ENCODE peak calls at places on chromosomes 3 and 15, in seven cellular contexts. B, J, D, Z, X, C and A are unnamed samples.

GRCh38 chr15:82805994-82806406 is at the start of gene FSD2:
- DNase-seq in B (no peak), J (no peak), D (peak), Z (no peak), X (no peak), C (peak), A (peak)

GRCh38 chr3:152376351-152377183 is 107.8 kb downstream of the MBNL1 start:
- DNase-seq in B (no peak), J (peak), D (peak), Z (no peak), X (no peak), C (peak), A (peak)

GRCh38 chr3:140186421-140186920 is 251.5 kb downstream of the CLSTN2 start:
- DNase-seq in B (no peak), J (peak), D (no peak), Z (peak), X (peak), C (no peak), A (no peak)

GRCh38 chr3:127158614-127159221 is 34.2 kb upstream of the PRR23E start:
- DNase-seq in B (peak), J (no peak), D (no peak), Z (no peak), X (no peak), C (no peak), A (no peak)

GRCh38 chr3:56800373-56801150 is 1.2 kb downstream of the ARHGEF3 start:
- DNase-seq in B (no peak), J (no peak), D (peak), Z (no peak), X (no peak), C (peak), A (peak)

GRCh38 chr3:129481783-129482332 is 41.8 kb downstream of the IFT122 start:
- DNase-seq in B (no peak), J (no peak), D (no peak), Z (no peak), X (no peak), C (no peak), A (no peak)

GRCh38 chr3:128502712-128503111 is 9.7 kb upstream of the GATA2 start:
- DNase-seq in B (no peak), J (no peak), D (no peak), Z (no peak), X (no peak), C (no peak), A (no peak)

GRCh38 chr3:83003917-83004316 is 1242.5 kb upstream of the GBE1 start:
- DNase-seq in B (no peak), J (no peak), D (no peak), Z (no peak), X (no peak), C (no peak), A (no peak)

GRCh38 chr3:165854696-165855095 is 17.5 kb upstream of the BCHE start:
- DNase-seq in B (no peak), J (no peak), D (peak), Z (no peak), X (no peak), C (peak), A (peak)

GRCh38 chr3:71896751-71897150 is 111.8 kb upstream of the PROK2 start:
- DNase-seq in B (no peak), J (no peak), D (no peak), Z (no peak), X (no peak), C (no peak), A (no peak)

GRCh38 chr3:122572940-122573412 is 4.5 kb upstream of the PARP15 start:
- DNase-seq in B (no peak), J (peak), D (peak), Z (peak), X (peak), C (peak), A (no peak)

GRCh38 chr3:48064292-48064829 is 48.1 kb upstream of the MAP4 start:
- DNase-seq in B (no peak), J (peak), D (no peak), Z (no peak), X (no peak), C (no peak), A (no peak)

GRCh38 chr3:163273694-163274093 is 1777.1 kb downstream of the OTOL1 start:
- DNase-seq in B (no peak), J (no peak), D (no peak), Z (no peak), X (no peak), C (no peak), A (no peak)

DNA sequence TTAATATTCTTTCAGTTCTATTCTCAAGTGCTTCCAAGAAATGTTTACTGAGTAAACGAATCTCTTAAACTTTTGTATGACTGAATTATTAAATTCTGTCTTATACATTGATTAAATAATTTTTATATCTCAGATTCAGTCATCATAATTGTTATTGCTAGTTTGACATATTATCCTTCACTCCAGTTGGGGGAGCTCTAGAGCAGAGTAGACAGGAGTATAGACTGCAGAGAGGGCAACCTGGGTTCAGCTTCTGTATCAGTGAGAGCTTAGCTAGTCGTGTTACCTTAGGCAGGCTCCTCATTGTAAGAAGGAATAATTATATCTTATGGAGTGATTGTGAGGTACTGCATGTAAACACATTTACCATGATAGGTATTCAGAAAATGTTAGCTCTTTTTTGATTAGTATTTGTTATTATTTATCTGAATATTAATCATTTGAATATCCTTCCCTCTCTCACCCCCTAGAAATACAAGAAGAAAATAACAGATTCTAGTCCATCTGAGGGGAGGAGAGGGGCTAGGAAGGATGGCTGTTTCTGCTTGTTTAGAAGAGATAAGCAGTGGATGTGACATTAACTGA is 31.0 kb upstream of the ZCWPW2 start:
- DNase-seq in B (no peak), J (peak), D (peak), Z (peak), X (no peak), C (peak), A (peak)
- TF ChIP-seq CTCF in B (no peak), J (peak), D (peak), Z (peak), X (peak), C (peak), A (peak)

DNA sequence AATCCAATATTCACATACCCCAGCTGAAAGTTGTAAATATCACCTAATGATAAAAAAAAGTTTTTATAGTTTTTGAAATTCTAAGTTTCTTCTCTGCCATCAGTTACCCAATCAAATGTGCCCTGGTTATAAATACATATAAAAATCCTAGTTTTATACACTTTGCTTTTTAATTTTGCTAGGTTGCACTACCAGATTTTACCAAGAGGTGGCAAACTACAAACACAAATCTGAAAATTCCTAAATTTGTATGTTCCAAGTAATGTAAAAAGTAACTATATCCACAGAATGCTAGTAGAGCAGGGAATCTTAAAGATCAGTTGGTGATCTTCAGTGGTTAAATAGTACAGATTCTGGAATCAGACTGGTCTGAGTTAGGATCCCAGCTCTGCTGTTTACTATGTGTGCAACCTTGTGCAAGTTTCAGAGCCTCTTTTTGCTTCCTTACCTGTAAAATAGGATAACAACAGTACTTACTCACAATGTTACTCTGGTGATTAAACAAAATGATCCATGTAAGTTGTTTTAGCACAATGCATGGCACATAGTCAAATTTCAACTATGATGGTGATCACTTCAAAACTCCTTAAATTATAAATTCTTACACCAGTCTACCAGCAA is 11.0 kb downstream of the TRPM7 start:
- DNase-seq in B (no peak), J (peak), D (no peak), Z (no peak), X (no peak), C (no peak), A (no peak)
- TF ChIP-seq CTCF in B (peak), J (peak), D (peak), Z (peak), X (peak), C (peak), A (peak)

DNA sequence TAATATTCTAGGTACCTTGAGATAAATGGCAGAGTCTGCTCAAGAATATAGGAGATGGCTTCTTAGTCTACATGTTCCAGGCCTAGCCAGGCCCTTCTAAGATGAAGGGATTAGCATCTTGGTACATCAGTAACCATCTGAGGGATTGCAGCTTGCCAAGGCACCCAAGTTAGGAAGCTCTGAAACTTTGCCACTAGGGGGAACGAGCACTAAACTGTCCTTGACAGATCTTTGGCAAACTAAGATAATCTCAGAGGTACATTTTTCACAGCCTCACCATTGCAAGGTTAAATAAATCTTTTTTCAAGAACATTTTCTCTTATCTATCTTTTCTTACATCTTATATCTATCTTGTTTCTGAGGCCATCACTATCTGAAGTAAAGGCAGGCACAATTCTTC is 351.2 kb downstream of the RAP2B start:
- DNase-seq in B (no peak), J (no peak), D (no peak), Z (no peak), X (no peak), C (no peak), A (no peak)
- TF ChIP-seq CTCF in B (no peak), J (peak), D (no peak), Z (no peak), X (peak), C (no peak), A (no peak)

DNA sequence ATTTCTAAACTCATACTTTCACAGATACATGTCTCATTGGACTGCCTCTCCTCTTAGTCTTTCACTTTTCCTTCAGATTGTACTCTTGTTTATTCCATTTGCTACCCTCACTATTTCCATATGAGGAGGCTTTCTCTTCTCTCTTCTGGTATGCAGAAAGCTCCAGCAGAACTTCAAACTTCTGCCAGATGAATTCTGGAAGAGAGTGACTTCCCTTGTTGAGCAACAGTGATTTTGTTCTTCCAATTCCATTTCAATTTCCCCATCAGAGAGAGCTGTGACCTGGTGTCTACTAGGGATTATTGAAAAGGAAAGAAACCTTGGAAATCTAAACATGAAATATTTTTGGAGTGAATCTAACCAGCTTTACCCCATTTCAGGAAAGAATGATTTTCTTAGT is 523.2 kb upstream of the ZNF717 start:
- DNase-seq in B (no peak), J (peak), D (no peak), Z (no peak), X (no peak), C (no peak), A (no peak)
- TF ChIP-seq CTCF in B (no peak), J (no peak), D (no peak), Z (no peak), X (no peak), C (no peak), A (no peak)

GRCh38 chr15:63118854-63119253 is 2.8 kb upstream of the LACTB start:
- DNase-seq in B (no peak), J (no peak), D (no peak), Z (no peak), X (no peak), C (no peak), A (no peak)

GRCh38 chr15:63126726-63127125 is 5.1 kb downstream of the LACTB start:
- DNase-seq in B (no peak), J (no peak), D (no peak), Z (no peak), X (no peak), C (no peak), A (no peak)

GRCh38 chr15:63124506-63124905 is 2.8 kb downstream of the LACTB start:
- DNase-seq in B (no peak), J (no peak), D (no peak), Z (no peak), X (no peak), C (no peak), A (no peak)

GRCh38 chr15:63121382-63122001 is at the start of gene LACTB:
- DNase-seq in B (peak), J (peak), D (peak), Z (peak), X (peak), C (peak), A (peak)

DNA sequence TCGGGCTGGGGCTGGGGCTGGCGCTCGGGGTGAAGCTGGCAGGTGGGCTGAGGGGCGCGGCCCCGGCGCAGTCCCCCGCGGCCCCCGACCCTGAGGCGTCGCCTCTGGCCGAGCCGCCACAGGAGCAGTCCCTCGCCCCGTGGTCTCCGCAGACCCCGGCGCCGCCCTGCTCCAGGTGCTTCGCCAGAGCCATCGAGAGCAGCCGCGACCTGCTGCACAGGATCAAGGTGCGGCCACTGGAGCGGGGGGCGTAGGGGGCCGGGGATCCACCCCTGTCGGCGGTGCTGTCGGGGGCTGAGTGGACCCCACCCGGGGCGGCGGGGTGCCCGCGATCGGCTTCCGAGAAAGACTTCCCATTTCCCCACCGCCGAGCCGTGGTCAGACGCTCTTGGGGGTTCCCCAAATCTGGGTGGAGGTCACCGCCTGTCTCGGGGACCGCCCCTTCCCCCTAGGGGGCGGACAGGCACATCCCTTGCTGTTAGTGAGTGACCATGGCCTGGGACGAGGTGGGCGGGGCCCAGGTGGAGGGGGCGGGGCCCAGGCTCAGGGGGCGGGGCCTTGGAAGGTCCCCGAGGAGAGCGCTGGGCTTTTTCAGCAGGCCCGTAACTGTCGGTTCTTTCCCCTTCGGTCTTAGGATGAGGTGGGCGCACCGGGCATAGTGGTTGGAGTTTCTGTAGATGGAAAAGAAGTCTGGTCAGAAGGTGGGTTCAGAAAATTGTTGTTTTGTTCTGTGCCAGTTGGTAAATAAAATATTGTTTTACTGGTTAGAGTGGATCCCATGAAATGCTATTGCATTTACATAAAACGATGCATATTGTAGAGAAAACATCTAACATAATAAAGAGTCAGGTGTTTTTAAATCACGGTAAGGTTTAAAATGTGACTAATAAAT is 587 bp downstream of the LACTB start:
- DNase-seq in B (peak), J (peak), D (peak), Z (peak), X (no peak), C (peak), A (peak)
- TF ChIP-seq CTCF in B (no peak), J (no peak), D (no peak), Z (peak), X (no peak), C (peak), A (no peak)

DNA sequence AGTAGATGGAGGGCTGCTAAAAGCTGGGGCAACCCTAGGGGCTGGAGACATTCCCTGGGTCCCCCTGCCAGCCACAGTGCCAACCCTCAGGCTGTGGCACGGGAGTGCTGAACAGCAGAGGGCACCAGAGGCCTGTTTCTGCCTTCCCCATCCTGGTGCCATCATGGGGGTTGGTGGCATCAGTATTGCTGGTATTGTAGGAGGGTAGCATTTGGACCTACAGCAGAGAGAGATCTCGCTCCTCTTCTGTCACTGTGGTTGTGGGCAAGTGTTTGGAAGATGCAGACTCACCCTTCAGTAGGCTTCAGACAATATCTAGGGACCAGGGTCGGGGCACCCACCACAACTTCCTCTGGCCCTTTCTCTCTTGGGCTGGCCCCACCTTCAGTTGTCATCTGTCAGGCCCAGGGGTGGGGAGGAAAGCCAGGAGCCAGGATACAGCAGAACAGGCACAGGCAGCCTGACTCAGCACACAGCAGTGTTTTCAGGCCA is 123.5 kb downstream of the RPLP1 start:
- DNase-seq in B (no peak), J (no peak), D (peak), Z (peak), X (no peak), C (peak), A (peak)
- TF ChIP-seq CTCF in B (no peak), J (peak), D (peak), Z (peak), X (peak), C (peak), A (peak)